ENCODE peak calls at places on chromosome 21, in six cellular contexts. O, R, D, A, L and E are unnamed samples.
A peak's percentile ranks its signal among the peaks of the same experiment; 100 is the strongest.

GRCh38 chr21:44874497-44875331 is 1.2 kb upstream of the PTTG1IP start:
- DNase-seq in O (no peak), R (peak; percentile 17), D (peak; percentile 56), A (peak; percentile 87), L (peak; percentile 69), E (peak; percentile 81)

GRCh38 chr21:36104306-36105300 is 30.3 kb upstream of the CBR3 start:
- DNase-seq in O (peak; percentile 18), R (peak; percentile 52), D (peak; percentile 44), A (peak; percentile 65), L (peak; percentile 52), E (peak; percentile 21)

GRCh38 chr21:25464275-25464674 is 143.0 kb downstream of the MRPL39 start:
- DNase-seq in O (no peak), R (no peak), D (no peak), A (no peak), L (no peak), E (no peak)

GRCh38 chr21:36454079-36454478 is 25.8 kb downstream of the CLDN14 start:
- DNase-seq in O (no peak), R (no peak), D (no peak), A (no peak), L (no peak), E (no peak)

GRCh38 chr21:33642896-33643657 is 776 bp downstream of the ITSN1 start:
- DNase-seq in O (peak; percentile 1), R (peak; percentile 7), D (peak; percentile 12), A (peak; percentile 56), L (no peak), E (peak; percentile 46)

GRCh38 chr21:42377211-42377950 is 11.0 kb upstream of the TFF1 start:
- DNase-seq in O (no peak), R (no peak), D (no peak), A (no peak), L (no peak), E (no peak)

GRCh38 chr21:45318556-45319341 is 31.1 kb upstream of the POFUT2 start:
- DNase-seq in O (no peak), R (no peak), D (no peak), A (peak; percentile 90), L (no peak), E (peak; percentile 88)

GRCh38 chr21:34201001-34201400 is 127.6 kb downstream of the MRPS6 start:
- DNase-seq in O (no peak), R (no peak), D (no peak), A (no peak), L (no peak), E (no peak)

GRCh38 chr21:46182548-46183336 is 1.5 kb downstream of the SPATC1L start:
- DNase-seq in O (no peak), R (no peak), D (no peak), A (peak; percentile 46), L (no peak), E (peak; percentile 51)

GRCh38 chr21:26169611-26170470 is 729 bp downstream of the APP start:
- DNase-seq in O (peak; percentile 16), R (peak; percentile 28), D (peak; percentile 75), A (peak; percentile 69), L (peak; percentile 61), E (peak; percentile 59)

GRCh38 chr21:42063206-42063577 is 7.9 kb upstream of the UMODL1 start:
- DNase-seq in O (peak; percentile 7), R (peak; percentile 16), D (no peak), A (no peak), L (no peak), E (no peak)

GRCh38 chr21:45022348-45022675 is 52.1 kb upstream of the ADARB1 start:
- DNase-seq in O (no peak), R (no peak), D (no peak), A (no peak), L (no peak), E (no peak)

GRCh38 chr21:26112127-26112742 is 58.3 kb downstream of the APP start:
- DNase-seq in O (no peak), R (no peak), D (no peak), A (no peak), L (no peak), E (no peak)

GRCh38 chr21:33931799-33932390 is 16.3 kb upstream of the ATP5PO start:
- DNase-seq in O (no peak), R (no peak), D (peak; percentile 10), A (no peak), L (peak; percentile 41), E (no peak)